ENCODE peak calls at places on chromosomes 3 and 15, in nine cellular contexts. G is spleen, P is lower lobe of right lung, L is esophagus squamous epithelium, S is fibroblast of mammary gland, Z is astrocyte of the spinal cord, U is AG04449, O is neural crest cell, D is heart left ventricle. Y is an unnamed sample.

GRCh38 chr15:99845009-99845408 is 111.8 kb upstream of the LYSMD4 start:
- DNase-seq in P (no peak), D (no peak), G (no peak), O (no peak), U (no peak), L (no peak), Z (peak), S (no peak), Y (peak)

GRCh38 chr15:72382146-72382545 is 6.3 kb upstream of the HEXA start:
- DNase-seq in S (no peak), Z (no peak), L (no peak), D (no peak), P (no peak), O (no peak), G (no peak), U (no peak), Y (no peak)

GRCh38 chr3:150327678-150328667 is 80.1 kb upstream of the TSC22D2 start:
- DNase-seq in Z (no peak), U (no peak), D (no peak), P (no peak), O (no peak), G (no peak), S (no peak), L (no peak), Y (no peak)

GRCh38 chr3:158165730-158166129 is 55.8 kb downstream of the RSRC1 start:
- DNase-seq in L (no peak), U (no peak), P (no peak), Z (peak), D (no peak), G (no peak), S (peak), O (no peak), Y (no peak)

GRCh38 chr15:84736375-84736774 is 12.0 kb upstream of the ZNF592 start:
- DNase-seq in G (peak), Z (no peak), S (no peak), D (no peak), P (no peak), L (no peak), O (no peak), U (no peak), Y (no peak)

GRCh38 chr15:89496155-89497098 is at the start of gene RHCG:
- DNase-seq in L (no peak), U (no peak), Z (no peak), G (no peak), P (no peak), O (peak), S (peak), D (no peak), Y (peak)

GRCh38 chr3:42500091-42500490 is 2.4 kb upstream of the VIPR1 start:
- DNase-seq in O (no peak), G (peak), U (no peak), P (no peak), L (no peak), S (no peak), D (peak), Z (no peak), Y (no peak)

GRCh38 chr15:70715840-70716510 is 47.4 kb downstream of the UACA start:
- DNase-seq in O (no peak), P (no peak), U (no peak), D (no peak), S (no peak), L (no peak), Z (no peak), G (no peak), Y (peak)

GRCh38 chr15:48177383-48177874 is 666 bp downstream of the MYEF2 start:
- DNase-seq in D (no peak), U (no peak), S (peak), L (no peak), Z (peak), P (no peak), O (no peak), G (no peak), Y (peak)

GRCh38 chr3:126013742-126014141 is 44.8 kb downstream of the ROPN1B start:
- DNase-seq in L (no peak), P (no peak), O (no peak), U (no peak), G (no peak), D (no peak), Z (peak), S (no peak), Y (no peak)

GRCh38 chr15:60299452-60300047 is 98.2 kb downstream of the ANXA2 start:
- DNase-seq in P (no peak), Z (peak), U (no peak), G (no peak), L (no peak), D (no peak), O (no peak), S (peak), Y (no peak)

GRCh38 chr15:29109762-29110161 is 159.9 kb downstream of the NSMCE3 start:
- DNase-seq in S (no peak), U (no peak), G (no peak), L (no peak), Z (no peak), O (no peak), D (no peak), P (no peak), Y (no peak)

GRCh38 chr15:85407421-85408269 is 27.2 kb downstream of the AKAP13 start:
- DNase-seq in D (peak), L (no peak), Z (peak), U (peak), P (no peak), S (peak), O (no peak), G (no peak), Y (peak)

GRCh38 chr3:161108840-161109239 is 3.7 kb upstream of the B3GALNT1 start:
- DNase-seq in L (no peak), G (no peak), P (no peak), S (peak), D (no peak), Z (peak), O (no peak), U (no peak), Y (peak)

GRCh38 chr3:106963446-106963845 is 413.8 kb upstream of the CCDC54 start:
- DNase-seq in Z (peak), P (no peak), S (peak), G (no peak), U (peak), D (no peak), O (no peak), L (no peak), Y (peak)

GRCh38 chr15:42577514-42578031 is 2.2 kb downstream of the STARD9 start:
- DNase-seq in P (no peak), Z (peak), D (peak), S (peak), G (no peak), U (no peak), O (no peak), L (no peak), Y (peak)

GRCh38 chr15:85280203-85280602 is 100.2 kb upstream of the AKAP13 start:
- DNase-seq in L (no peak), O (no peak), S (no peak), P (no peak), G (no peak), D (no peak), U (no peak), Z (no peak), Y (no peak)

GRCh38 chr3:63687569-63688233 is 35.2 kb downstream of the SNTN start:
- DNase-seq in L (no peak), G (no peak), D (no peak), Z (peak), P (no peak), O (peak), S (no peak), U (no peak), Y (no peak)

GRCh38 chr3:172249039-172249438 is 199.2 kb downstream of the GHSR start:
- DNase-seq in O (no peak), G (no peak), S (peak), D (no peak), P (no peak), L (no peak), U (peak), Z (peak), Y (peak)

DNA sequence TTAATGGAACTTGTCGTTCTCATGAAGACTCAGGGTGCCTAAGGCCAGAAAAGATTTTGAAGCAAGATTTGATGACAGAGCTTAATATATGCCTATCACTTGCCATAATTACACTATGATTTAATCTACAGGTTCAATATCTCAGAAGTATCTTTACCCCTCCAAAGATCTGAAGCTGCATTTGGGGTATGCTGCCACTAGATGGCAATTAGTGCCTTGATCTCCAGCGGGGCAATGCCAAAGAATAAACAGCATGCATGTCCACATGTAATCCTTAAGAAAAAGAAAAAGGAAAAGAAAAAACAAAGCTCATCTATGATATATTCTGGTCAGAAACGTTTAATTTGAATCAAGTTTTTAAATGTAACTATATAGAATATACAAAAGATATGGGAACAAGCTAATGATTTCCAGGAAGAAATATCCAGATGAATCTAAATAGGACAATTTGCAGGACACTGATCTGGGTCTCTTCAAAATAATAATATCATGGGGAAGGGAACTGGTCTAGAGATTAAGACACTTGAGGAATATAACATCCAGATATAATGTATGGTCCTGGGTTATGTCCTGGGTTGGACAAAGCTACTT is 55.0 kb upstream of the SOX14 start:
- DNase-seq in L (no peak), D (no peak), Z (no peak), P (no peak), U (no peak), S (no peak), G (no peak), O (peak), Y (no peak)
- TF ChIP-seq CTCF in L (no peak), D (peak), Z (no peak), P (peak), U (no peak), S (peak), G (no peak), O (peak), Y (no peak)

DNA sequence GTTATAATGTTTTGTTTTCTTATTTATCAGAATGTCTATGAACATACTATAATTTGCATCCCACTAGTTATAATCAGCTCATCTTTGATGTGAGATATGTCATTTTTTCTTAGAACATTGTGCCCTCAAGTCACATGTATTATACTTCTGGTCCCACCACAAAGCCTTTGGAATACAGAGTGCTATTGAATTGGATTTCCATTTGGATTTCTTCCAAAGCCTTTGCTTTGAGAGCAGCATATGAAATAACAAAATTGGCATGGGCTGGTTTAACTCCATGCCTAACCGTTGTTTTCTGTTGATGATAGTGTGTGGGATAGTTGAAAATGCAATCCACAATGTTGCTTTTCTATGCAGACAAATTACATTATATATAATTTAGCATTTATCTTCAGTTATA is 284.5 kb upstream of the PLSCR5 start:
- DNase-seq in D (no peak), O (no peak), L (no peak), Z (no peak), U (no peak), P (no peak), S (no peak), G (no peak), Y (no peak)
- TF ChIP-seq CTCF in D (no peak), O (no peak), L (no peak), Z (no peak), U (no peak), P (no peak), S (no peak), G (no peak), Y (no peak)

DNA sequence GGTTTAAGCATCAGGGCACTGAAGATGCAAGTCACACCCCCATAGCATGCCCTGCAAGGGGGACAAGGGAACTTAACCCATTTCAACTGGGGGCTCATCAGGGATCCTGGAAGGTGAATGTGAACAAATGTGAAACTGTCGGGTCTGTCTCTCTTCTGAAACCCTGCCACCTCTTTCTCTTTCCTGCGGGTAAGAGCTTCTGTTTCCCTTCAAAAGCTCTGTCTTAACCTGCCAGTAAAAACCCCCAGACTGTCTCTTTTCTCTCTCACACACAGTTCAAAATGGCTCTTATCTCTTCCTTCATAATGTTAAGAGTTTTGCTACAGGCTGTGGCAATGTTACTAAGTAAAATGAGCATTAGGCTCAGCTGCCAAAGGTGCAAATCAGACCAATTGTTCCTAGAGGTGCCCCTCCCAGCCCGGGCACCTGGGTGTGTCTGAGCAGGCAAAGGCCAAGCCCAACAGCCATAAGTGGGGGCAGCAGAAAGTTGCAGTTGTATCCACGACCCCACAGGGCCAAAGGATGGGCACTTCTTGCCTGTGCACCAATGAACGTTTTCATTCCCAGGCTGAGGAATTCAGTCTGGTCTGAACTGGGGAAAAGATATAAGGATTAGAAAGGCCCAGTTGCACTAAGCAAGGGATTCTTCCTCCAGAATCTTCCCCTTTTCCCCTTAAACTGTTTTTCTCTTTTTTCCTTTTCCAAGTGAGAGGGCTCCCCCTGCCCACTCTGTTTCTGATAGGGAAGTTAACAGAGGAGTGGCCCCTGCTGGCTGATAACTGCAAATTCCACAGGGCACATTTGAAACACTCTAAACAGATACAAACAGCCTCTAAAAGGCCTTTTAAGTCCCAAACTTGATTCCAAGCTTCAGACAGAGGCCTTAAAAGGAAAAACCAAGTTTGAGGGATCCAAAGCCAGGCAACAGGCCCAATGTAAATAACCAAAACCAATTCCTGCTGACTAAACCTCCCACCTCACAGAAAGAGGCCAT is 113.8 kb upstream of the EPHA6 start:
- DNase-seq in S (no peak), O (no peak), G (no peak), D (no peak), L (no peak), Z (peak), U (no peak), P (no peak), Y (no peak)
- TF ChIP-seq CTCF in S (no peak), O (peak), G (no peak), D (no peak), L (no peak), Z (no peak), U (no peak), P (no peak), Y (no peak)

GRCh38 chr3:11846281-11847034 is at the start of gene TAMM41:
- DNase-seq in P (peak), S (peak), L (peak), U (peak), D (peak), O (peak), G (peak), Z (peak), Y (peak)
- TF ChIP-seq CTCF in P (peak), S (peak), L (peak), U (peak), D (peak), O (peak), G (peak), Z (peak), Y (peak)

GRCh38 chr3:8421267-8421666 is 80.4 kb upstream of the LMCD1 start:
- DNase-seq in O (no peak), L (no peak), Z (no peak), S (no peak), G (no peak), U (no peak), D (no peak), P (no peak), Y (no peak)
- TF ChIP-seq CTCF in O (no peak), L (no peak), Z (no peak), S (no peak), G (no peak), U (peak), D (no peak), P (no peak), Y (no peak)

GRCh38 chr15:52098328-52098727 is 14.2 kb downstream of the BCL2L10 start:
- DNase-seq in D (no peak), O (no peak), G (no peak), P (no peak), Z (no peak), U (no peak), L (no peak), S (no peak), Y (peak)
- TF ChIP-seq CTCF in D (no peak), O (no peak), G (no peak), P (no peak), Z (no peak), U (no peak), L (no peak), S (no peak), Y (no peak)

Y was measured in fibroblast of the aortic adventitia.